ENCODE peak calls at places on chromosomes 1 and 21, in six cellular contexts. Y is Panc1; K is CD4-positive, CD25-positive, alpha-beta regulatory T cell; T is fibroblast of lung; H is upper lobe of right lung; U is left lung. F is an unnamed sample. For H3K36me3, the result is how much of the 10 kb centered on the place peaks cover.

GRCh38 chr1:1058921-1059493 is 15.1 kb downstream of the RNF223 start:
- DNase-seq in Y (no peak), K (peak), T (no peak), H (no peak), U (no peak), F (no peak)

GRCh38 chr1:109995536-109995935 is 11.0 kb downstream of the AHCYL1 start:
- DNase-seq in Y (no peak), K (no peak), T (no peak), H (no peak), U (no peak), F (no peak)

GRCh38 chr1:24318238-24318987 is 744 bp upstream of the GRHL3 start:
- DNase-seq in Y (no peak), K (no peak), T (peak), H (no peak), U (no peak), F (no peak)

GRCh38 chr1:181479137-181479745 is 4.1 kb upstream of the CACNA1E start:
- DNase-seq in Y (peak), K (peak), T (peak), H (no peak), U (no peak), F (no peak)

GRCh38 chr1:50308883-50309282 is 114.4 kb downstream of the DMRTA2 start:
- DNase-seq in Y (no peak), K (peak), T (peak), H (no peak), U (no peak), F (no peak)

GRCh38 chr1:5514519-5515183 is 477.6 kb downstream of the NPHP4 start:
- DNase-seq in Y (peak), K (peak), T (peak), H (peak), U (peak), F (peak)

GRCh38 chr21:26833460-26833939 is 11.7 kb downstream of the ADAMTS1 start:
- DNase-seq in Y (no peak), K (no peak), T (no peak), H (no peak), U (no peak), F (no peak)

GRCh38 chr1:184482113-184482512 is 95.3 kb downstream of the C1orf21 start:
- DNase-seq in Y (no peak), K (no peak), T (peak), H (no peak), U (peak), F (no peak)

GRCh38 chr1:85681087-85681486 is 27.1 kb downstream of the ZNHIT6 start:
- DNase-seq in Y (no peak), K (no peak), T (peak), H (no peak), U (no peak), F (no peak)

GRCh38 chr21:44934797-44935532 is 4.9 kb upstream of the SLX9 start:
- DNase-seq in Y (no peak), K (no peak), T (no peak), H (peak), U (no peak), F (no peak)

GRCh38 chr1:87478231-87478630 is 149.6 kb downstream of the LMO4 start:
- DNase-seq in Y (no peak), K (no peak), T (peak), H (no peak), U (no peak), F (no peak)

GRCh38 chr1:41493117-41493536 is 8.6 kb upstream of the EDN2 start:
- DNase-seq in Y (no peak), K (no peak), T (peak), H (no peak), U (no peak), F (no peak)

GRCh38 chr1:23673086-23673813 is 18.4 kb upstream of the RPL11 start:
- DNase-seq in Y (no peak), K (no peak), T (peak), H (no peak), U (no peak), F (no peak)

GRCh38 chr1:159429074-159429861 is 2.7 kb upstream of the OR10J4 start:
- DNase-seq in Y (no peak), K (no peak), T (peak), H (no peak), U (no peak), F (no peak)

GRCh38 chr1:119327066-119327435 is 41.5 kb upstream of the HAO2 start:
- DNase-seq in Y (no peak), K (peak), T (no peak), H (no peak), U (no peak), F (no peak)

GRCh38 chr21:29613021-29613420 is 314.3 kb downstream of the BACH1 start:
- DNase-seq in Y (no peak), K (no peak), T (peak), H (no peak), U (no peak), F (no peak)

GRCh38 chr1:60581455-60582220 is 500.7 kb upstream of the NFIA start:
- DNase-seq in Y (no peak), K (no peak), T (no peak), H (no peak), U (no peak), F (no peak)

GRCh38 chr1:18537386-18538306 is 56.9 kb downstream of the KLHDC7A start:
- DNase-seq in Y (no peak), K (no peak), T (no peak), H (peak), U (no peak), F (no peak)

GRCh38 chr1:150257624-150258274 is at the start of gene CA14:
- DNase-seq in Y (no peak), K (no peak), T (no peak), H (peak), U (no peak), F (no peak)

GRCh38 chr1:221439008-221439733 is 302.7 kb downstream of the DUSP10 start:
- DNase-seq in Y (peak), K (peak), T (peak), H (no peak), U (no peak), F (no peak)

GRCh38 chr1:221230605-221231004 is 351.4 kb downstream of the HLX start:
- DNase-seq in Y (no peak), K (no peak), T (peak), H (no peak), U (no peak), F (no peak)

GRCh38 chr1:34792868-34793727 is at the start of gene GJA4:
- DNase-seq in Y (no peak), K (no peak), T (no peak), H (no peak), U (no peak), F (no peak)

GRCh38 chr1:59898927-59899326 is 27.6 kb downstream of the CYP2J2 start:
- DNase-seq in Y (no peak), K (no peak), T (peak), H (no peak), U (no peak), F (no peak)

GRCh38 chr1:103220503-103221095 is 112.3 kb upstream of the COL11A1 start:
- DNase-seq in Y (no peak), K (no peak), T (peak), H (no peak), U (no peak), F (no peak)

GRCh38 chr1:99705385-99705784 is 59.5 kb downstream of the PALMD start:
- DNase-seq in Y (no peak), K (no peak), T (no peak), H (no peak), U (no peak), F (no peak)

GRCh38 chr21:43847301-43847700 is 17.7 kb upstream of the AGPAT3 start:
- DNase-seq in Y (no peak), K (no peak), T (no peak), H (no peak), U (no peak), F (no peak)

GRCh38 chr1:96715482-96715881 is 6.1 kb upstream of the PTBP2 start:
- DNase-seq in Y (no peak), K (no peak), T (no peak), H (no peak), U (no peak), F (no peak)

GRCh38 chr1:173330149-173330951 is 123.2 kb upstream of the TNFSF4 start:
- DNase-seq in Y (no peak), K (no peak), T (peak), H (no peak), U (no peak), F (no peak)

GRCh38 chr1:221766210-221766609 is 24.3 kb upstream of the DUSP10 start:
- DNase-seq in Y (no peak), K (no peak), T (peak), H (no peak), U (no peak), F (no peak)

GRCh38 chr1:66333463-66334232 is 200.3 kb upstream of the SGIP1 start:
- DNase-seq in Y (no peak), K (peak), T (no peak), H (no peak), U (peak), F (no peak)

GRCh38 chr1:27504588-27505419 is 14.8 kb upstream of the WASF2 start:
- DNase-seq in Y (no peak), K (no peak), T (peak), H (no peak), U (no peak), F (no peak)

GRCh38 chr1:40780678-40781613 is 2.6 kb upstream of the KCNQ4 start:
- DNase-seq in Y (no peak), K (no peak), T (no peak), H (peak), U (peak), F (no peak)

GRCh38 chr1:39995973-39996393 is 41.0 kb downstream of the MFSD2A start:
- DNase-seq in Y (no peak), K (peak), T (no peak), H (peak), U (no peak), F (no peak)

GRCh38 chr1:161930064-161930463 is 93.6 kb downstream of the OLFML2B start:
- DNase-seq in Y (no peak), K (no peak), T (peak), H (no peak), U (no peak), F (no peak)

GRCh38 chr1:154961497-154962237 is at the start of gene PYGO2:
- DNase-seq in Y (no peak), K (peak), T (peak), H (peak), U (peak), F (no peak)

DNA sequence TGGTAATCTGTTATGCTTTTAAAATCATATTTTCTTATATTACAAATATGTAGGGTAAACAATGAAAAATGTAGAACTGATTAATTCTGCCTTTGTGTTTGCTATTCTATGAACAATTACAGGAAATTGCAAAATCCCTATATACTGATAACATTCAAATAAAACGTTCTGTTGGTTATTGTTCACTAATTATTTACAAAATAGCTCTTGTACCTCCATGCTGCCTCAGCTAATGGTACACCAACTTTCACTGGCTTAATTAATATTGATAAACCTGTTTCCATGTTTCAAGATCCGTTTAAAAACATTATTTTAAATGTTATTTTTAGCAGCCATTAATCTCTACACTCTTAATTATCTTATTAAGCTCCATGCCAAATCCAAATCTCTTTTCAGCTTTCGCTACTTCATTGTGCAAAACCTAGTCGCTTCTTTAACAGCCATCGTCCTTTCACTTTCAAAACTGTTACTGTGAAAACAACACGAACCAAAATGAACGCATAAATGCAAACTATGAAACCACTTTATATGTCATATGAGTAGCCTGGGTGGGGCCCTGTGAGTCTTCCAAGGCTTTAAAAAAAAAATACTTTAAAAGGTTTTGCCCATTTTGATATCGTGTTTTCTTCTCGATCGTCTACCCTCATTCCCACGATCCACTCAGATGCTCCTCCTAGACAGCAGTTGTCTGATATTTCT is 807.0 kb downstream of the USP25 start:
- DNase-seq in Y (no peak), K (no peak), T (peak), H (no peak), U (no peak), F (no peak)
- H3K27ac ChIP-seq in Y (peak), K (no peak), T (peak), H (peak), U (peak), F (peak)

DNA sequence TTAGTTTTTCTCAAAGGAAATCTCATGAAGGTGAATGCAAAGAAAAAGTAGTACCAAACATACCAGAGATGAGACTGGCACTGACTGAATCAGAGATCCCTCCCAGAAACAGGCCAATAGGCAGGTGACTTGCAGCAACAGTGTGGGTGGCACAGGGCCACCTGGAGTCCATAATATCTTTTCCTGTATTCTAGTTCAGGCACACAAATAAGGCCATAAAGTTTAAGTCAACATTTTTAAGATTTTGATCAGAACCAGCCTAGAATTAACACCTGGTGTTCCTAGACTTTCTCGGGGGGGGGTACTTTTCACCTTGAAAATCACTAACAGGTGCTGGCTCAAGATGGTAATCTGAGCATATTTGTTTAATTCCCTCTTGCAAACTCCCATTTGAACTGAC is 19.1 kb downstream of the SDE2 start:
- DNase-seq in Y (no peak), K (no peak), T (no peak), H (no peak), U (no peak), F (no peak)
- H3K36me3 ChIP-seq in Y (under half), K (half or more), T (under half), H (half or more), U (under half), F (under half)

GRCh38 chr21:31728952-31729351 is 3.0 kb downstream of the SCAF4 start:
- DNase-seq in Y (no peak), K (no peak), T (no peak), H (no peak), U (no peak), F (no peak)
- H3K4me3 ChIP-seq in Y (no peak), K (peak), T (peak), H (peak), U (no peak), F (no peak)

DNA sequence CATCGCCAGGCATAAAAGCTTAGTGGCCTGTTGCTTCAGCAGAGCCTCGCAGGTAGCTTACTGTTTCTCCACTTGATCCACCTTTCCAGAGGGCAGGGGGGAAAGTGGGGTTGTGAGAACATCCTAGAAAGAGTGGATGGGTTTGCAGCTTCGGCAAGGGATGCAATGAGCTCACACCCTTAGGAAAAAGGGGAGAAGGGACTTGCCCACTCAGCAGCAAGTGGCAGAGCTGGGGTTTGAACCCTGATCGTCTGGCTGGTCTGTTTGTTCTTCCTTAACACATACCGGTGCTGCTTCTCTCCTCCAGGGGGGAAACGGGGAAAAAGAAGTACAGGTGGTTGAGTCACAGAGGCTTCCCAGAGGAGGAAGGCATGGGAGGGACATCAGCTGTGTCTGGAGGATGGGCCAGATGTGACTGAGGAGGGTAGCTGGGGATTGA is 1.0 kb downstream of the TMEM201 start:
- DNase-seq in Y (no peak), K (no peak), T (peak), H (no peak), U (no peak), F (no peak)
- H3K27ac ChIP-seq in Y (peak), K (peak), T (peak), H (peak), U (no peak), F (peak)

DNA sequence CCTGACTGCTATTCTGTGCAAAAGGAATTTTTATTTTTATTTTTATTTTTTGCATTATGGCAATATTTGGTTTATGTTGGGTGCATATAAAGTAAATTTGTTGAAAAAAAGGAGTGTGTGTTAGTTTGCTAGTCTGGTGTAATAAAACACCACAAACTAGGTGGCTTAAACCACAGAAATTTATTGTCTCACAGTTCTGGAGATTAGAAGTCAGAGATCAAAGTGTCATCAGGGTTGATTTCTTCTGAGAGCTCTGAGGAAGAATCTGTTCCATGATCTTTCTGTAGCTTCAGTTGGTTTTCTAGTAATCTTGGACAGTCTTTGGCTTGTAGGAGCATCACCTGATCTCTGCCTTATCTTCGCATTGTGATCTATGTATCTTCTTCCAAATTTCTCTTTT is 6.5 kb downstream of the SLC30A7 start:
- DNase-seq in Y (no peak), K (no peak), T (no peak), H (no peak), U (no peak), F (no peak)
- H3K36me3 ChIP-seq in Y (under half), K (half or more), T (under half), H (half or more), U (under half), F (under half)

DNA sequence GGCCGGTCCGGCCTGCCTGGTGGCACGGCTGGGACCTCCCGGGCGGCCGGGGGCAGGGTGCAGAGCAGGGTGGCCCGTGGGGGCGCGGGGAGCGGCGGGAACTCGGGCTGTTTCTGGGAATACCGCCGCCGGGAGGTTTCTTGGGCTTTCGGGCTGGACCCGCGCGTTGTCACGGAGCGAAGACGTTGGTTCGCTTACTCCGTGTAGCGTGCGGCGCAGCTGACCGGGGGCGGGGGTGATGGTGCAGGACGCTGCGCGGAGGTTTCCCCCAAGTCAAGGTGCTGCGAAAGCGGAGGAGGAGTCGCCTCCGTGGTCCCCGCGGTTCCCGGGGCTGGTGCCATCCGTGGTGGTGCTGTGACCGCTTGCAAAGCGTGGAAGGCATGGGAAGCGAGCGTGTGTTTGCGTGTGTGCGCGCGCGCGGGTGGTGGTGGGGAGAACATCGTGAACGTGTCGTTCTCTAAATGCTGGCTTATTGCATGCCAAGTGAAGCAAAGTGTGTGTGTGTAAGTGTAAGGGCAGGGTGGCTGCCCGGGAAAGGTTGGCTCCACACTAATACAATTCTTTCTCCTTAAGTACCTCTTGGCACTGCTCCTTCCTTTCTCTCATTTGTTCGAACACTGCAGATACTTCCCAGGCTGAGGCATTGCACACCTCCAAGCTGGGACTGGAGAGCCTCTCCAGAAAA is 1.1 kb downstream of the RYR2 start:
- DNase-seq in Y (no peak), K (no peak), T (peak), H (peak), U (no peak), F (no peak)
- H3K4me3 ChIP-seq in Y (no peak), K (no peak), T (no peak), H (peak), U (peak), F (peak)

GRCh38 chr1:12539320-12539704 is 78.7 kb downstream of the DHRS3 start:
- DNase-seq in Y (no peak), K (no peak), T (no peak), H (peak), U (no peak), F (no peak)

GRCh38 chr1:12537294-12537693 is 80.7 kb downstream of the DHRS3 start:
- DNase-seq in Y (no peak), K (no peak), T (no peak), H (no peak), U (no peak), F (no peak)

GRCh38 chr1:12536023-12536639 is 81.9 kb downstream of the DHRS3 start:
- DNase-seq in Y (no peak), K (no peak), T (no peak), H (no peak), U (no peak), F (no peak)

GRCh38 chr1:12539705-12540579 is 78.1 kb downstream of the DHRS3 start:
- DNase-seq in Y (no peak), K (no peak), T (peak), H (peak), U (peak), F (peak)

DNA sequence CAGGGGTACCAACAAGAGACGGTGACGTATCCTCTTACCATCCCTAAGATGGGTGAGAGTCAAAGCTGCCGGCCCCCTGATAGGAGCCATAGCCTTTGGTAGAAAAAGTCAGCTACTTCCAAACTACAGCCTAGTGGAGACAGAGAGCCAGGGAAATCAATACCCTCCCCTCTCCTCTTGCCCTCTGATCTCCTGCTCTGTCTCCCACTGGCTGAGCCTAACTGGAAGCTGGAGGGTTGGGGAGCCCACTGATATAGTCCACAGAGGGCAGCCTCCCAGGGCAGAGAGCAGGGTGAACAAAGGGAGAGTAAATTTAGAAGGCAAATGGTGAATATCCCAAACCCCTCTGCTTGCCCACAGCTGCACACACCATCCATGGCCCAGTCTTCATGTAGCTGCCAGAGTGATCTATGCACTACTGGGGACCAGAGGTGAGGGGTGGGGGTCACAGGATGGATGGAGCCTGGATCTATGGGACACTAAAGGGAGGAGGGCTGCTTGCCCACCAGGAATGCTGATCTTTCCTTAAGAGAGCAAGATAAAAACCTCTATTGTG is 80.0 kb downstream of the DHRS3 start:
- DNase-seq in Y (no peak), K (no peak), T (no peak), H (peak), U (no peak), F (no peak)
- H3K27ac ChIP-seq in Y (peak), K (no peak), T (no peak), H (no peak), U (no peak), F (no peak)

F was measured in ascending aorta.